ENCODE peak calls at places on chromosomes 2 and 18, in eight cellular contexts. X is GM12891, C is HCT116, E is stomach, O is sigmoid colon, D is breast epithelium, U is H1, Q is endothelial cell of umbilical vein. V is an unnamed sample.

GRCh38 chr2:66434679-66435548 is at the start of gene MEIS1:
- DNase-seq in X (no peak), C (no peak), E (peak), O (peak), D (peak), U (no peak), Q (peak), V (no peak)

GRCh38 chr2:234412726-234413125 is 84.2 kb downstream of the ARL4C start:
- DNase-seq in X (no peak), C (no peak), E (no peak), O (no peak), D (no peak), U (no peak), Q (no peak), V (no peak)

GRCh38 chr2:164960159-164960558 is 4.8 kb upstream of the SLC38A11 start:
- DNase-seq in X (no peak), C (no peak), E (no peak), O (no peak), D (no peak), U (no peak), Q (peak), V (no peak)

GRCh38 chr2:74585406-74586182 is 31.1 kb downstream of the DOK1 start:
- DNase-seq in X (no peak), C (no peak), E (no peak), O (no peak), D (no peak), U (no peak), Q (no peak), V (no peak)

GRCh38 chr2:111671426-111672150 is 212.4 kb downstream of the ANAPC1 start:
- DNase-seq in X (no peak), C (no peak), E (peak), O (peak), D (no peak), U (no peak), Q (peak), V (no peak)

GRCh38 chr2:127646487-127647241 is 711 bp downstream of the GPR17 start:
- DNase-seq in X (no peak), C (no peak), E (no peak), O (peak), D (no peak), U (no peak), Q (no peak), V (no peak)

GRCh38 chr18:62402342-62402948 is 77.3 kb downstream of the TNFRSF11A start:
- DNase-seq in X (no peak), C (no peak), E (no peak), O (no peak), D (no peak), U (no peak), Q (no peak), V (no peak)

GRCh38 chr2:134087371-134087921 is 166.4 kb upstream of the MGAT5 start:
- DNase-seq in X (no peak), C (no peak), E (peak), O (no peak), D (no peak), U (no peak), Q (no peak), V (no peak)

GRCh38 chr2:654896-655295 is 22.3 kb downstream of the TMEM18 start:
- DNase-seq in X (no peak), C (no peak), E (no peak), O (no peak), D (no peak), U (no peak), Q (no peak), V (no peak)

GRCh38 chr2:75481041-75481836 is 79.5 kb downstream of the EVA1A start:
- DNase-seq in X (no peak), C (peak), E (no peak), O (no peak), D (no peak), U (no peak), Q (no peak), V (no peak)

GRCh38 chr2:33467413-33467812 is 9.0 kb upstream of the RASGRP3 start:
- DNase-seq in X (no peak), C (no peak), E (no peak), O (no peak), D (no peak), U (no peak), Q (no peak), V (no peak)

GRCh38 chr2:201130524-201131186 is 14.7 kb downstream of the CFLAR start:
- DNase-seq in X (no peak), C (no peak), E (no peak), O (no peak), D (no peak), U (no peak), Q (peak), V (no peak)

GRCh38 chr2:219727771-219728429 is 100.5 kb downstream of the SLC4A3 start:
- DNase-seq in X (no peak), C (no peak), E (no peak), O (no peak), D (no peak), U (no peak), Q (no peak), V (no peak)

GRCh38 chr2:222960126-222960525 is 91.9 kb upstream of the KCNE4 start:
- DNase-seq in X (no peak), C (no peak), E (no peak), O (no peak), D (no peak), U (no peak), Q (no peak), V (no peak)

GRCh38 chr18:76450912-76451421 is 44.1 kb downstream of the ZNF516 start:
- DNase-seq in X (no peak), C (no peak), E (no peak), O (peak), D (no peak), U (no peak), Q (peak), V (no peak)

GRCh38 chr2:124983595-124983994 is 958.5 kb downstream of the CNTNAP5 start:
- DNase-seq in X (no peak), C (no peak), E (no peak), O (no peak), D (no peak), U (no peak), Q (no peak), V (no peak)

GRCh38 chr2:73832905-73833304 is 4.1 kb downstream of the STAMBP start:
- DNase-seq in X (no peak), C (no peak), E (no peak), O (no peak), D (no peak), U (no peak), Q (peak), V (no peak)

GRCh38 chr2:209763106-209763505 is 8.5 kb upstream of the UNC80 start:
- DNase-seq in X (no peak), C (no peak), E (no peak), O (no peak), D (no peak), U (no peak), Q (no peak), V (no peak)

GRCh38 chr18:9494778-9495302 is 19.5 kb downstream of the RALBP1 start:
- DNase-seq in X (no peak), C (no peak), E (no peak), O (no peak), D (no peak), U (no peak), Q (no peak), V (no peak)

GRCh38 chr2:223771480-223771879 is 65.9 kb downstream of the AP1S3 start:
- DNase-seq in X (no peak), C (no peak), E (no peak), O (no peak), D (no peak), U (no peak), Q (no peak), V (no peak)

GRCh38 chr2:166750624-166751023 is 137.7 kb upstream of the XIRP2 start:
- DNase-seq in X (no peak), C (no peak), E (no peak), O (no peak), D (no peak), U (no peak), Q (no peak), V (no peak)

GRCh38 chr2:239188536-239188935 is 212.3 kb downstream of the HDAC4 start:
- DNase-seq in X (no peak), C (no peak), E (peak), O (peak), D (peak), U (no peak), Q (no peak), V (no peak)

GRCh38 chr18:31840499-31840898 is 79.8 kb upstream of the SLC25A52 start:
- DNase-seq in X (no peak), C (no peak), E (no peak), O (no peak), D (no peak), U (no peak), Q (peak), V (no peak)

GRCh38 chr2:21710031-21710430 is 586.3 kb downstream of the TDRD15 start:
- DNase-seq in X (no peak), C (no peak), E (no peak), O (no peak), D (no peak), U (no peak), Q (no peak), V (no peak)

GRCh38 chr2:188292446-188293239 is 969 bp downstream of the GULP1 start:
- DNase-seq in X (no peak), C (peak), E (peak), O (peak), D (peak), U (no peak), Q (peak), V (no peak)

GRCh38 chr2:99101697-99102096 is 39.8 kb upstream of the C2orf15 start:
- DNase-seq in X (no peak), C (no peak), E (no peak), O (no peak), D (no peak), U (no peak), Q (no peak), V (no peak)

GRCh38 chr2:102040229-102040628 is 48.5 kb downstream of the IL1R2 start:
- DNase-seq in X (no peak), C (no peak), E (no peak), O (no peak), D (no peak), U (no peak), Q (no peak), V (no peak)

GRCh38 chr2:134932864-134933526 is 14.4 kb downstream of the CCNT2 start:
- DNase-seq in X (no peak), C (no peak), E (peak), O (no peak), D (no peak), U (no peak), Q (no peak), V (no peak)

GRCh38 chr2:200592414-200593075 is 6.7 kb downstream of the AOX1 start:
- DNase-seq in X (no peak), C (no peak), E (no peak), O (no peak), D (no peak), U (no peak), Q (peak), V (no peak)

GRCh38 chr2:225040862-225041209 is 1.4 kb downstream of the DOCK10 start:
- DNase-seq in X (no peak), C (no peak), E (no peak), O (no peak), D (no peak), U (no peak), Q (no peak), V (no peak)

GRCh38 chr2:128623776-128624424 is 305.2 kb upstream of the HS6ST1 start:
- DNase-seq in X (peak), C (no peak), E (no peak), O (no peak), D (no peak), U (no peak), Q (no peak), V (peak)

GRCh38 chr2:98869868-98870267 is 66.2 kb downstream of the CRACDL start:
- DNase-seq in X (no peak), C (no peak), E (peak), O (no peak), D (peak), U (no peak), Q (no peak), V (no peak)

GRCh38 chr18:79695269-79695668 is 15.7 kb downstream of the CTDP1 start:
- DNase-seq in X (no peak), C (no peak), E (no peak), O (peak), D (no peak), U (no peak), Q (no peak), V (no peak)

GRCh38 chr2:168160897-168161296 is 86.5 kb downstream of the STK39 start:
- DNase-seq in X (no peak), C (peak), E (no peak), O (no peak), D (no peak), U (no peak), Q (no peak), V (no peak)

GRCh38 chr2:238139141-238139840 is 823 bp downstream of the KLHL30 start:
- DNase-seq in X (no peak), C (no peak), E (no peak), O (no peak), D (no peak), U (no peak), Q (no peak), V (peak)

GRCh38 chr2:11503354-11503927 is 30.4 kb upstream of the GREB1 start:
- DNase-seq in X (no peak), C (no peak), E (no peak), O (no peak), D (no peak), U (no peak), Q (no peak), V (no peak)

DNA sequence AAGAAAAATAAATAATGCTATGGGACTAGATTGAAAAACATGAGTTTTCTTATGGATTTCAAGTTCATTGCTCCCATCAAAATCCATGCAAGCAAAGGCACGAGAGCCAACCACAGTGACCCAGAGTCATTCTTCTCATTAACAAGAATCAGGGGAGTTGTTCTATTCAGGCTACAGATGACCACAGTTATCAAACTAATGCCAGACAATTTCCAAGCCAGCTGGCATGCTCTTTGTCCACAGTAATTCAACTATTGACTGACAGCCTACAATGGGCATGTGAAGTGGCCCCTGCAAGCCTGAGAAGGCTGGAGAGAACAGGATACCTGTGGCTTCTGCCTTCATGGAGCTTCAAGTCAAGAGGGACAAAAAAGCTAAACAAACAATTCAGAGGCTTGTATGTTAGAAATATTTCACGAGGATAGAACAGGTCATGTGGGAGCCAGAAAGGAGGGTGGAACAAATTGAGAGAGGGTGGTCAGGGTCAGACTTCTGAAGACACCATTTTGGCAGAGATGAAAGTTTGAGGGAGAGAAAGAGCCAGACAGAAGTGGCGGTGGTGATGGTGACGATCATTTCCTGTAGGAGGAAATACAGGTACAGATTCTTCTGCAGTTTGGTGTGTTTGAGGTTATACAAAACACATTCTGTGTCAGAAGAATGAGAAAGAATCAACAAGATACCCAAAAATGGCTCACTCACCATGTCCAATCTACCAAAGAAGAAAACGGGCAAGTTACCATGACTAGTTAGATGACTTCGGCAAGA is 732.4 kb downstream of the RNF144A start:
- DNase-seq in X (no peak), C (no peak), E (no peak), O (no peak), D (no peak), U (no peak), Q (no peak), V (no peak)
- TF ChIP-seq POLR2AphosphoS5 in X (no peak), C (no peak), E (no peak), O (no peak), D (no peak), U (no peak), Q (no peak), V (no peak)

DNA sequence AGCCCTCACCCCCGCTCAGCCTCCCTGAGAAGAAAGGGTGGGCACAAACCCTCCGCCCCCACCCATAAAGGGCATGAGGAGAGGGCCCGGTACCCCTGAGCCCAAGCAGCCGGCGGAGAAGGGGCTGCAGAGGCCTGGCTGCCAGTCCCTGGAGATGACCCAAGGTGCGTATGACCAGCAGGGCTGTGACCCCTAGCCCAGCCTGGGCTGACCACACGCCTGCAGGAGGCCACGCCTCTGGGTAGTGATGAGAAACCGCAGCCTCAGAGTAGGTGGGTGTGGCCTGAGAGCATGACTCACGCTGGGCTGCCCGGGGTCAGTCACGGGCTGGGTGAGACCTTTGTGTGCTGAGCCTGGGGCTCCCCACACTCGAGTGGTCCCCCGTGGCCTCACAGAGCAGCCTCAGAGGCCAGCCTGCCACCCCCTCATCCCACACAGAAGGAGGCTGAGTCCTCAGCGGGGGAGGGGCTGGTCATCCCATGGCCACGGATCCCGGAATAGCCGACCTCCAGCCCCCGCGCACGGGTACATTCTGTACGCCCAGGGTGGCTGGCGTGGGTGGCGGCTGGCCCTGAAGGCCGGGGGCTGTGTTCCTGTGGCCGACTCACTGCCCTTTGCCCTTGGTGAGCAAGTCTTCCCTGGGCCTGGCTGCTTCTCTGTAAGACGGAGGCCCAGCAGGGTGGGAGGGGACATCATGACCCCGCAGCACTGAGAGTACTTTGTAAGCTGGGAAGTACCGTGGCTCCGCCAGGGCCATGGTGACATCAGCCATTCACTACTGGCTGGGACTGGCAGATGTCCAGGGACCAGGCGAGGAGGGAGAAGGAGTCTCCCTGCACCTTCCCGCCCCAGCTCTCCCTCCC is 110.8 kb upstream of the OTOS start:
- DNase-seq in X (no peak), C (peak), E (peak), O (peak), D (peak), U (no peak), Q (peak), V (no peak)
- TF ChIP-seq POLR2A in X (no peak), C (no peak), E (no peak), O (no peak), D (no peak), U (no peak), Q (no peak), V (no peak)

GRCh38 chr2:207121784-207122183 is 44.0 kb downstream of the KLF7 start:
- DNase-seq in X (no peak), C (peak), E (no peak), O (no peak), D (no peak), U (no peak), Q (peak), V (no peak)
- TF ChIP-seq POLR2AphosphoS5 in X (no peak), C (peak), E (peak), O (no peak), D (no peak), U (no peak), Q (peak), V (no peak)

GRCh38 chr2:61910603-61911002 is 5.1 kb downstream of the COMMD1 start:
- DNase-seq in X (no peak), C (no peak), E (no peak), O (no peak), D (no peak), U (no peak), Q (no peak), V (no peak)

GRCh38 chr2:61906187-61906470 is 655 bp downstream of the COMMD1 start:
- DNase-seq in X (no peak), C (no peak), E (no peak), O (no peak), D (no peak), U (no peak), Q (no peak), V (no peak)

GRCh38 chr2:61900246-61900645 is 5.2 kb upstream of the COMMD1 start:
- DNase-seq in X (no peak), C (no peak), E (no peak), O (no peak), D (no peak), U (no peak), Q (no peak), V (no peak)

GRCh38 chr2:61911510-61911909 is 6.0 kb downstream of the COMMD1 start:
- DNase-seq in X (no peak), C (no peak), E (no peak), O (no peak), D (no peak), U (no peak), Q (no peak), V (no peak)

GRCh38 chr2:61905372-61906186 is at the start of gene COMMD1:
- DNase-seq in X (peak), C (no peak), E (peak), O (peak), D (peak), U (no peak), Q (peak), V (peak)
- TF ChIP-seq POLR2A in X (peak), C (peak), E (no peak), O (peak), D (no peak), U (peak), Q (peak), V (peak)

DNA sequence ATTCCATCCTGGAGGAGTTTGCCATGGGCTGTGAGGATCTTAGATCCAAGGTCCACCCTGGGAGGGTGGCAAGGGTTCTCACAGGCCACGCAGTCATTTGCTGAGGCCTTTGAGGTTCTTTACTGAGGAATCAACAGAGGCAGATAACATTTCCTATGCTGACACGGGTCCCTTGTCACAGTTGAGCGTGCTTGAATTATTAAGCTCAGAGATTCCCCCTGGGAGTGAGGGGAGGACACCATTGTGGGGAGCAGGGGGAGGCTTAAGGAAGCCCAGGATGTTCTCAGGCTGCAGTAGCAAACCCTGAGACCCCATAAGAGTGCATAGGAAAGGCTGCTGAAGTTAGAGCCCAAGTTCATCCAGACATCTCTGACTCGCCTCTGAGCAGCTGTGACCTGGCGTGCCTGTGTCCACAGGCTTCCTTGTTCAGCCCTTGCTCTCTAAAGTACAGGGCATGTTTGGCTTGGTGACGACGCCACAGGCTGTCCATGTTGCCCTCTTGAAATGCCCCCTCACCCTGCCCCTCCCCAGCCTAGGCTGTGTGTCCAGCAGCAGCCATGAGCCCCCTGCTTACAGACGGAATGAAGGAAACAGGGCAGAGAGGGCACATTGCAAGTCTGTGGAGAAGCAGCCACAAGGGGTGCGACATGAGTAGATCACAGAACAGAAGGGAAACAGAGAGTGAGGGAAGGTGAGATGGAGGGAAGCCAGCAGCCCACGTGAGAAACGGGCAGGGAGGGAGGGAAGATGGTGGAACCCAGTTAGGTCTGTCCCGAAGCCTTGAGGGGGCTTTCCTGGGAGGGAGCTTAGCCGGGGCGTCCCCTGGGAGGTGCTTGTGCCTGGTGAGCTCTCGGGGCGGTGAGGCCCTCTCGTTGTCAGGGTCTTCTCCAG is 34.0 kb downstream of the NAPG start:
- DNase-seq in X (peak), C (no peak), E (no peak), O (peak), D (no peak), U (no peak), Q (peak), V (peak)
- TF ChIP-seq POLR2AphosphoS5 in X (peak), C (no peak), E (no peak), O (no peak), D (no peak), U (no peak), Q (no peak), V (no peak)

V was measured in GM12892.